ENCODE peak calls at places on chromosomes 2 and 18, in nine cellular contexts. One of them, this sample, is unnamed.
A peak's percentile ranks its signal among the peaks of the same experiment; 100 is the strongest.

GRCh38 chr2:71603851-71604708 is 150.7 kb downstream of the DYSF start:
- DNase-seq in psoas muscle: peak; percentile 10
- DNase-seq in ovary: no peak
- DNase-seq in aorta: peak; percentile 63
- DNase-seq in transverse colon: no peak
- DNase-seq in GM23338: no peak
- DNase-seq in A549: no peak
- DNase-seq in uterus: no peak
- DNase-seq in stomach: no peak
- DNase-seq in this sample: no peak

GRCh38 chr18:72700961-72701710 is 157.0 kb upstream of the CBLN2 start:
- DNase-seq in psoas muscle: no peak
- DNase-seq in ovary: no peak
- DNase-seq in aorta: no peak
- DNase-seq in transverse colon: no peak
- DNase-seq in GM23338: peak; percentile 62
- DNase-seq in A549: no peak
- DNase-seq in uterus: no peak
- DNase-seq in stomach: no peak
- DNase-seq in this sample: peak; percentile 79

GRCh38 chr2:239962890-239963591 is 62.1 kb downstream of the NDUFA10 start:
- DNase-seq in psoas muscle: no peak
- DNase-seq in ovary: no peak
- DNase-seq in aorta: no peak
- DNase-seq in transverse colon: no peak
- DNase-seq in GM23338: no peak
- DNase-seq in A549: no peak
- DNase-seq in uterus: no peak
- DNase-seq in stomach: no peak
- DNase-seq in this sample: no peak

GRCh38 chr18:80157708-80158343 is 48.8 kb downstream of the ADNP2 start:
- DNase-seq in psoas muscle: peak; percentile 75
- DNase-seq in ovary: peak; percentile 67
- DNase-seq in aorta: peak; percentile 91
- DNase-seq in transverse colon: peak; percentile 81
- DNase-seq in GM23338: peak; percentile 85
- DNase-seq in A549: peak; percentile 21
- DNase-seq in uterus: peak; percentile 75
- DNase-seq in stomach: peak; percentile 86
- DNase-seq in this sample: peak; percentile 89

GRCh38 chr2:75474115-75474514 is 86.6 kb downstream of the EVA1A start:
- DNase-seq in psoas muscle: no peak
- DNase-seq in ovary: no peak
- DNase-seq in aorta: no peak
- DNase-seq in transverse colon: no peak
- DNase-seq in GM23338: no peak
- DNase-seq in A549: no peak
- DNase-seq in uterus: no peak
- DNase-seq in stomach: no peak
- DNase-seq in this sample: no peak

GRCh38 chr2:45839388-45840251 is 188.1 kb downstream of the PRKCE start:
- DNase-seq in psoas muscle: no peak
- DNase-seq in ovary: no peak
- DNase-seq in aorta: no peak
- DNase-seq in transverse colon: no peak
- DNase-seq in GM23338: no peak
- DNase-seq in A549: no peak
- DNase-seq in uterus: peak; percentile 30
- DNase-seq in stomach: no peak
- DNase-seq in this sample: no peak

GRCh38 chr18:58965930-58966662 is 101.4 kb downstream of the ZNF532 start:
- DNase-seq in psoas muscle: no peak
- DNase-seq in ovary: no peak
- DNase-seq in aorta: no peak
- DNase-seq in transverse colon: no peak
- DNase-seq in GM23338: no peak
- DNase-seq in A549: no peak
- DNase-seq in uterus: no peak
- DNase-seq in stomach: no peak
- DNase-seq in this sample: no peak

GRCh38 chr2:85811173-85811849 is 57.5 kb downstream of the ATOH8 start:
- DNase-seq in psoas muscle: peak; percentile 63
- DNase-seq in ovary: peak; percentile 60
- DNase-seq in aorta: peak; percentile 92
- DNase-seq in transverse colon: peak; percentile 60
- DNase-seq in GM23338: peak; percentile 38
- DNase-seq in A549: no peak
- DNase-seq in uterus: peak; percentile 70
- DNase-seq in stomach: peak; percentile 45
- DNase-seq in this sample: peak; percentile 76

GRCh38 chr2:200968735-200969134 is 5.3 kb upstream of the ORC2 start:
- DNase-seq in psoas muscle: no peak
- DNase-seq in ovary: no peak
- DNase-seq in aorta: no peak
- DNase-seq in transverse colon: no peak
- DNase-seq in GM23338: no peak
- DNase-seq in A549: no peak
- DNase-seq in uterus: no peak
- DNase-seq in stomach: no peak
- DNase-seq in this sample: no peak

GRCh38 chr18:63676526-63676925 is 14.8 kb upstream of the SERPINB3 start:
- DNase-seq in psoas muscle: no peak
- DNase-seq in ovary: no peak
- DNase-seq in aorta: no peak
- DNase-seq in transverse colon: no peak
- DNase-seq in GM23338: peak; percentile 65
- DNase-seq in A549: no peak
- DNase-seq in uterus: no peak
- DNase-seq in stomach: peak; percentile 41
- DNase-seq in this sample: no peak

GRCh38 chr2:207531024-207531411 is 1.3 kb downstream of the CREB1 start:
- DNase-seq in psoas muscle: no peak
- DNase-seq in ovary: no peak
- DNase-seq in aorta: no peak
- DNase-seq in transverse colon: no peak
- DNase-seq in GM23338: no peak
- DNase-seq in A549: no peak
- DNase-seq in uterus: no peak
- DNase-seq in stomach: no peak
- DNase-seq in this sample: peak; percentile 51

GRCh38 chr2:196314780-196315179 is 143.4 kb upstream of the STK17B start:
- DNase-seq in psoas muscle: no peak
- DNase-seq in ovary: no peak
- DNase-seq in aorta: no peak
- DNase-seq in transverse colon: no peak
- DNase-seq in GM23338: no peak
- DNase-seq in A549: peak; percentile 37
- DNase-seq in uterus: no peak
- DNase-seq in stomach: no peak
- DNase-seq in this sample: peak; percentile 36

GRCh38 chr18:77263471-77263774 is 13.8 kb downstream of the GALR1 start:
- DNase-seq in psoas muscle: no peak
- DNase-seq in ovary: no peak
- DNase-seq in aorta: no peak
- DNase-seq in transverse colon: no peak
- DNase-seq in GM23338: no peak
- DNase-seq in A549: no peak
- DNase-seq in uterus: no peak
- DNase-seq in stomach: no peak
- DNase-seq in this sample: no peak

GRCh38 chr2:229752970-229753729 is 38.8 kb upstream of the DNER start:
- DNase-seq in psoas muscle: no peak
- DNase-seq in ovary: no peak
- DNase-seq in aorta: no peak
- DNase-seq in transverse colon: no peak
- DNase-seq in GM23338: peak; percentile 28
- DNase-seq in A549: no peak
- DNase-seq in uterus: no peak
- DNase-seq in stomach: no peak
- DNase-seq in this sample: no peak

GRCh38 chr2:179180242-179180641 is 84.4 kb downstream of the SESTD1 start:
- DNase-seq in psoas muscle: no peak
- DNase-seq in ovary: no peak
- DNase-seq in aorta: no peak
- DNase-seq in transverse colon: no peak
- DNase-seq in GM23338: peak; percentile 59
- DNase-seq in A549: no peak
- DNase-seq in uterus: no peak
- DNase-seq in stomach: no peak
- DNase-seq in this sample: no peak

GRCh38 chr2:13651684-13652131 is 935.0 kb downstream of the TRIB2 start:
- DNase-seq in psoas muscle: no peak
- DNase-seq in ovary: no peak
- DNase-seq in aorta: no peak
- DNase-seq in transverse colon: no peak
- DNase-seq in GM23338: no peak
- DNase-seq in A549: no peak
- DNase-seq in uterus: no peak
- DNase-seq in stomach: no peak
- DNase-seq in this sample: no peak
- H3K4me1 ChIP-seq in psoas muscle: no peaks in the 10 kb centered on the region
- H3K4me1 ChIP-seq in ovary: no peaks in the 10 kb centered on the region
- H3K4me1 ChIP-seq in aorta: no peaks in the 10 kb centered on the region
- H3K4me1 ChIP-seq in transverse colon: no peaks in the 10 kb centered on the region
- H3K4me1 ChIP-seq in GM23338: no peaks in the 10 kb centered on the region
- H3K4me1 ChIP-seq in A549: no peaks in the 10 kb centered on the region
- H3K4me1 ChIP-seq in uterus: no peaks in the 10 kb centered on the region
- H3K4me1 ChIP-seq in stomach: no peaks in the 10 kb centered on the region
- H3K4me1 ChIP-seq in this sample: peaks cover 15% of the 10 kb centered on the region

DNA sequence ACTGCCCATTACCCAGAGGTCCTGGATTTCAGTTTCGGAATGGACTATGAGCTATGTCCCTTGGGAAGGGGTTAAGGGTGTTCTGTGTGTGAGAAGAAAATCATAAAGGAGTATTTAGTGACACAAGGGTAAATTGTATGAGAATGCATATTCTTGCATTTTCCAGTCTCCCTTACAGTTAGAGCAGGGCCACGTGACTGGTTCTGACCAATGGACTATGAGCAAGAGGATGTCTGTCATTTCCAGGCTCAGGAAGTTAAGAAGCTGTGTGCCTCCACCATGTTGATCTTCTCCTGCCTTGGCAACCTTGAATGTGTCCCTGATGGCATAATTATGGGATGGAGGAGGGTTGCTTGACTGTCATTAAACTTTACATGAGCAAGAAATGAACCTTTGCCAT is 94.9 kb downstream of the DHRS9 start:
- DNase-seq in psoas muscle: no peak
- DNase-seq in ovary: no peak
- DNase-seq in aorta: no peak
- DNase-seq in transverse colon: no peak
- DNase-seq in GM23338: no peak
- DNase-seq in A549: no peak
- DNase-seq in uterus: no peak
- DNase-seq in stomach: no peak
- DNase-seq in this sample: no peak
- H3K4me3 ChIP-seq in psoas muscle: no peak overlapping the region
- H3K4me3 ChIP-seq in ovary: no peak overlapping the region
- H3K4me3 ChIP-seq in aorta: no peak overlapping the region
- H3K4me3 ChIP-seq in transverse colon: no peak overlapping the region
- H3K4me3 ChIP-seq in GM23338: no peak overlapping the region
- H3K4me3 ChIP-seq in A549: no peak overlapping the region
- H3K4me3 ChIP-seq in uterus: no peak overlapping the region
- H3K4me3 ChIP-seq in stomach: no peak overlapping the region
- H3K4me3 ChIP-seq in this sample: no peak overlapping the region

GRCh38 chr2:6928452-6928851 is 11.2 kb downstream of the RNF144A start:
- DNase-seq in psoas muscle: no peak
- DNase-seq in ovary: no peak
- DNase-seq in aorta: no peak
- DNase-seq in transverse colon: no peak
- DNase-seq in GM23338: no peak
- DNase-seq in A549: no peak
- DNase-seq in uterus: no peak
- DNase-seq in stomach: no peak
- DNase-seq in this sample: no peak

GRCh38 chr2:6926071-6926732 is 9.0 kb downstream of the RNF144A start:
- DNase-seq in psoas muscle: no peak
- DNase-seq in ovary: no peak
- DNase-seq in aorta: no peak
- DNase-seq in transverse colon: no peak
- DNase-seq in GM23338: no peak
- DNase-seq in A549: no peak
- DNase-seq in uterus: no peak
- DNase-seq in stomach: no peak
- DNase-seq in this sample: no peak

GRCh38 chr2:6929196-6929874 is 12.1 kb downstream of the RNF144A start:
- DNase-seq in psoas muscle: no peak
- DNase-seq in ovary: no peak
- DNase-seq in aorta: no peak
- DNase-seq in transverse colon: no peak
- DNase-seq in GM23338: no peak
- DNase-seq in A549: no peak
- DNase-seq in uterus: no peak
- DNase-seq in stomach: no peak
- DNase-seq in this sample: peak; percentile 29

GRCh38 chr2:6927186-6927585 is 10.0 kb downstream of the RNF144A start:
- DNase-seq in psoas muscle: no peak
- DNase-seq in ovary: no peak
- DNase-seq in aorta: no peak
- DNase-seq in transverse colon: no peak
- DNase-seq in GM23338: no peak
- DNase-seq in A549: no peak
- DNase-seq in uterus: no peak
- DNase-seq in stomach: peak; percentile 31
- DNase-seq in this sample: no peak

GRCh38 chr2:6927753-6928152 is 10.5 kb downstream of the RNF144A start:
- DNase-seq in psoas muscle: no peak
- DNase-seq in ovary: no peak
- DNase-seq in aorta: no peak
- DNase-seq in transverse colon: no peak
- DNase-seq in GM23338: no peak
- DNase-seq in A549: no peak
- DNase-seq in uterus: no peak
- DNase-seq in stomach: no peak
- DNase-seq in this sample: no peak
- H3K4me1 ChIP-seq in psoas muscle: peaks cover 66% of the 10 kb centered on the region
- H3K4me1 ChIP-seq in ovary: peaks cover 12% of the 10 kb centered on the region
- H3K4me1 ChIP-seq in aorta: no peaks in the 10 kb centered on the region
- H3K4me1 ChIP-seq in transverse colon: peaks cover 6% of the 10 kb centered on the region
- H3K4me1 ChIP-seq in GM23338: peaks cover 10% of the 10 kb centered on the region
- H3K4me1 ChIP-seq in A549: no peaks in the 10 kb centered on the region
- H3K4me1 ChIP-seq in uterus: no peaks in the 10 kb centered on the region
- H3K4me1 ChIP-seq in stomach: peaks cover 7% of the 10 kb centered on the region
- H3K4me1 ChIP-seq in this sample: peaks cover 9% of the 10 kb centered on the region

DNA sequence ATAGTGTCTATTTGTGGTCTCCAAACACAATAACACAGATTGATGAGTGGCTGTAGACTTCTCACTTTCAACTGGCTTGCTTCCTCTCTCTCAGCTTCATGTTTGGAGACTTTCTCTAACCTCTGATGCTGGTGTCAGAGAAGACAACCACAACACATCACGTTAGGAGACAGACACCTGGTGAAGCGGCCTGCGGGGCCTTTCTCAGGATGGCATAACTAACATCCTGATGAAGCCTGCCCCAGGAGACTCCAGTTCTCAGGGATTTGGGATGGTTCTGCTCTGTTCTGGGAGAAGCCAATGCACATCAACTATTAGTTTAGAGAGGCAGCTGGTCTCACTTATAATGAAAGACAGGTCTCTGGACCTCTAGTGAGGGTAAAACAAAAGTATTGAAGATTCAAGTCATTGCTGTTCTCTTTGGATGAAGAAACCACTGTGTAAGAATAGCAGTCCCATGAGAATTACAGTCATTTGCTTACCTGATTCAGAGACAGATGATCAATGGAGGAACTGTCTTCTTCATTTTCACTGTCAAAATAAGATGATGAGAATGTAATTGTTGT is 2.0 kb downstream of the IL1A start:
- DNase-seq in psoas muscle: no peak
- DNase-seq in ovary: no peak
- DNase-seq in aorta: no peak
- DNase-seq in transverse colon: no peak
- DNase-seq in GM23338: no peak
- DNase-seq in A549: no peak
- DNase-seq in uterus: no peak
- DNase-seq in stomach: no peak
- DNase-seq in this sample: no peak
- H3K4me3 ChIP-seq in psoas muscle: no peak overlapping the region
- H3K4me3 ChIP-seq in ovary: no peak overlapping the region
- H3K4me3 ChIP-seq in aorta: no peak overlapping the region
- H3K4me3 ChIP-seq in transverse colon: no peak overlapping the region
- H3K4me3 ChIP-seq in GM23338: no peak overlapping the region
- H3K4me3 ChIP-seq in A549: no peak overlapping the region
- H3K4me3 ChIP-seq in uterus: no peak overlapping the region
- H3K4me3 ChIP-seq in stomach: no peak overlapping the region
- H3K4me3 ChIP-seq in this sample: no peak overlapping the region